ENCODE peak calls at places on chromosomes 2 and 18, in four cellular contexts. A is K562, W is GM12878, O is HepG2. E is an unnamed sample.
A peak's percentile ranks its signal among the peaks of the same experiment; 100 is the strongest.

GRCh38 chr2:207202645-207203044 is 36.9 kb upstream of the KLF7 start:
- DNase-seq in A (peak; percentile 28), W (no peak), O (peak; percentile 28), E (peak; percentile 55)

GRCh38 chr2:224786848-224787247 is 70.7 kb upstream of the CCDC195 start:
- DNase-seq in A (no peak), W (no peak), O (no peak), E (no peak)

GRCh38 chr2:1367584-1367983 is 45.7 kb upstream of the TPO start:
- DNase-seq in A (no peak), W (no peak), O (no peak), E (no peak)

GRCh38 chr18:61496374-61496773 is 163.1 kb downstream of the CDH20 start:
- DNase-seq in A (no peak), W (no peak), O (no peak), E (no peak)

GRCh38 chr18:25086876-25087275 is 265.1 kb downstream of the ZNF521 start:
- DNase-seq in A (no peak), W (no peak), O (no peak), E (no peak)

GRCh38 chr2:9474361-9475117 is at the start of gene IAH1:
- DNase-seq in A (no peak), W (no peak), O (no peak), E (peak; percentile 27)

GRCh38 chr2:128454980-128455709 is 136.5 kb upstream of the HS6ST1 start:
- DNase-seq in A (no peak), W (no peak), O (no peak), E (no peak)

GRCh38 chr2:207008105-207008990 is 69.0 kb downstream of the CPO start:
- DNase-seq in A (no peak), W (no peak), O (no peak), E (peak; percentile 29)

GRCh38 chr2:62485780-62486765 is 19.9 kb downstream of the TMEM17 start:
- DNase-seq in A (no peak), W (no peak), O (peak; percentile 71), E (no peak)

GRCh38 chr2:44793322-44793870 is 148.1 kb upstream of the SIX3 start:
- DNase-seq in A (no peak), W (no peak), O (no peak), E (peak; percentile 55)

GRCh38 chr2:10497797-10498251 is 49.7 kb upstream of the ODC1 start:
- DNase-seq in A (peak; percentile 73), W (no peak), O (peak; percentile 52), E (no peak)

GRCh38 chr2:39431592-39432316 is 5.3 kb downstream of the MAP4K3 start:
- DNase-seq in A (no peak), W (no peak), O (no peak), E (no peak)

GRCh38 chr18:33115917-33116316 is 324.6 kb downstream of the CCDC178 start:
- DNase-seq in A (no peak), W (no peak), O (no peak), E (no peak)

GRCh38 chr2:48699377-48699951 is 56.1 kb downstream of the LHCGR start:
- DNase-seq in A (no peak), W (no peak), O (no peak), E (no peak)

DNA sequence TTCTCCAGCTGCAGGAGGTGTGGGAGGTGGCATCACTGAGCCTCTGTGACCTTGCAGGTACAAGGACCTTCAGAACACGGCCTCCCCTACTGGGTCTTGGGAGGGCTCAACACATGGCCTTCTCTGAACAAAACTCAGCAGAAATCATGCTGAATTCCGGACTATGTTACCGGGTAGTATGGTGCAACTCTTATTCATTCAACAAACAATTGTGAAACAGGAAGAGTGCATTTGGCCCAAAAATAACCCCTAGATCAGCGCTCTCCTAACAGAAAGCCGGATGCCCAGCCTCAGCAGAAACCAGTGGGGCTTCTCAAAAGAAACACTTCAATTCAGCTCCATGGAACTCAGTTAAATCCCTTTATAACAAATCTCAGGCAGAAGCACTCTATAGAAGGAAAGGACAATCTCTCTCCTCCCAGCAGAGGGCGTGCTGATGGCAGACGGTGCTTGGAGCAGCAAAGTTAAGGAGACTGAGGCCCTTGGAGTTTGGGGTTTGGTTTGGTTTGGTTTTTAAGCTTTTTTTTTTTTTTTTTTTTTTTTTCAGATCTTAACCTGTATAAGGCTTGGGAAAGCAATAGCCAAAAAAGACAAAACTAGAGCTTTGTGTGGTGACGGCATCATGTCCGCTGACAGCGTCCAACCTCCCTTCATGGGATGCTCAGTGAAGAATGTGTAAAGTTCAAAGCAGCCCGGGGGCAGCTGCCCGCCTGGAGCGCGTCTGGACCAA is 104.2 kb upstream of the SALL3 start:
- DNase-seq in A (peak; percentile 45), W (no peak), O (peak; percentile 8), E (peak; percentile 67)
- TF ChIP-seq CTCF in A (peak; percentile 56), W (peak; percentile 41), O (peak; percentile 58), E (peak; percentile 44)

GRCh38 chr18:79413901-79414300 is 18.2 kb downstream of the NFATC1 start:
- DNase-seq in A (no peak), W (no peak), O (no peak), E (no peak)
- TF ChIP-seq TCF7 in A (no peak), W (no peak), O (no peak), E (no peak)

GRCh38 chr2:181724662-181725061 is 44.3 kb upstream of the NEUROD1 start:
- DNase-seq in A (no peak), W (no peak), O (no peak), E (no peak)
- TF ChIP-seq CTCF in A (no peak), W (no peak), O (no peak), E (no peak)

DNA sequence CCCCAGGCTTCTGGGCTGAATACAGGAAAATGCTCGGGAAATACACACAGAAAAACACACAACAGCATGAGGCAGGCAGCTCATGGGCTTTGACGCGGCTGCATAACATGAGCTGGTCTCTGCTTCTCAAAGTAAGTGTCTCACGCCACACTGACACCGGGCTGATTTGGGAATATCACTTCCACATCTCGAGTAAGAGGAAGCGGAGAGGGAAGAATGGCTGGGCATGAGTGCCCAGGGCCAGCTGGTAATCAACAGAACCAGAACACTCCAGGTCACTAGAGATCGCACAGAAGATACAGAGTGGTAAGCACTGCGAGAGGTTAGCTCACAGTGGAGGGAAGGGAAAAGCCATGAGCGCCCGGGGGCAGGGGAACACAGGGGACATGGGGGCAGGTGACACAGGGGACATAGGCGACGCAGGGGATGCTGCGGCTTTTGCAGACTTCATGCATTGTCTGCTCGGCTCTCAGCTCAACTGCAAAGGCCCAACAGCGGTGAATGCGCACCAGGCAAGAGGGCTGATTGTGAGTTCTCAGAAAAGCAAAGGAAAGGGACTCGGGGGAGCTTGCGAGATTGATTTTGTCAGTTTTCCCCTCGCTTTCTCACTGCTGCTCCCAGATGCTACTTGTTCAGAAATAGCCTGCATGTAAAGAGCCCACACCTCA is 141.4 kb downstream of the MBP start:
- DNase-seq in A (no peak), W (no peak), O (no peak), E (no peak)
- TF ChIP-seq TCF7 in A (no peak), W (no peak), O (no peak), E (no peak)

DNA sequence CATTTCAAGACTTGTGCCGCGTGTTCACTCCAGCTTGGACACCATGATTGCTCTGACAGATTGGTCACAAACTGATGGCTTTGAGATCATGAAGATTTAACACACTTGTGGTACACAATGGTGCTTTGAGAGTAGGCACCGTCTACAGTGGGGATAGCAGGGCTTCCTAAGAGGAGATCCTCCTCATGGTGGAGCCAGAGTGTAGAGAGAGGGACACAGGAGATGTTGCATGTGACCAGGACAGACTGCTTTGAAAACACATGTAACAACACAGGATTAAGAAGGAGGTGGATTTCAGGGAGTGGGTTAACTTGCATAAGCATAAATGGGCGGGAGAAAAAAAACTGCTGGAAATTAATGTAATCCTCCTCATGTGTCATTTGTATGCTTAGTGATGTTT is 95.7 kb upstream of the LINC00305 start:
- DNase-seq in A (no peak), W (no peak), O (no peak), E (peak; percentile 14)
- TF ChIP-seq CTCF in A (no peak), W (peak; percentile 11), O (no peak), E (no peak)

DNA sequence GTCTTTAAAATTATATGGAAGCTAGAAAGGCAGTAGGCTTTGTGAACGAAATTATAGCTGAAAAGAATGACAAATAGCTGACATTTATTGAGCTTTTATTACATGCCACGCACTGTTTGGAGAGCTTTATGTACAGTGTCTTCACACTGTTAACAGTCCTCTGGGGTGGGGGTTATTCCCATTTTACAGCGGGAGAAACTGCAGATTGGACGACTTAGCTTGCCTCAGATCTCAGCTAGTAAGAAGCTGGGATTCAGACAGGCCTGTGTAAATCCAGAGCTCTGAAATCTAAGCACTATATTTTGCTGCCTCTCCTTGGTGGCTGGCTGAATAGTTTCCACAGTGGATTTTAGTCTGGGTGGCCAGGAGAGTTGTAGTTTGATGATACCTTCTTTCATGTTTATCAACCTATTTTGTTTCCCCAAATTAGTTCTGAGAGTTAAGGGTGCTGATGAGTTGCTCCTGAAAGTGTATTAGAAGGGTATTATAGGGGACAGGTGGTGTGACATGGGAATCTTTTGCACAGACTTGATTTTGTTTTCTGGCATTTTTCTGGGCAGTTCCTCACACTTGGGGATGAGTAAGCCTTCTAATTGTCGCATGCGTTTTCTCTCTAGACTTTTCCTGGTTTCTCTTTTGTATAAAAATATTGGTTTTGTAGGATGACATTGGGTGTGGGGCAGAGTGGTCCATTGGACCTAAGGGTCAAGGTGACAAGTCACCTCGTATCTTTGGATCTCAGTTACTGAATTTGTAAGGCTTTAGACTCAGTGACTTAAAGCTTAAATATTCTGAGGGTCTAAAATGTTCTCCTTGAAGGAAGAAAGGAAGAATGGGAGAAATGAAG is 1.5 kb downstream of the ACSL3 start:
- DNase-seq in A (peak; percentile 31), W (no peak), O (no peak), E (no peak)
- TF ChIP-seq TCF7 in A (no peak), W (no peak), O (no peak), E (no peak)

GRCh38 chr2:157574165-157574564 is 54.5 kb downstream of the ACVR1C start:
- DNase-seq in A (no peak), W (no peak), O (no peak), E (no peak)

GRCh38 chr2:157572725-157573124 is 55.9 kb downstream of the ACVR1C start:
- DNase-seq in A (peak; percentile 20), W (no peak), O (peak; percentile 29), E (no peak)
- TF ChIP-seq CTCF in A (peak; percentile 41), W (peak; percentile 14), O (peak; percentile 36), E (peak; percentile 32)

GRCh38 chr2:221943078-221943810 is 355.6 kb downstream of the PAX3 start:
- DNase-seq in A (no peak), W (no peak), O (no peak), E (no peak)
- TF ChIP-seq TCF7 in A (no peak), W (no peak), O (no peak), E (no peak)

E was measured in WTC11.